ENCODE peak calls at places on chromosomes 7 and 10, in ten cellular contexts. K, Q, S, Y, J, B, D, O, P and X are unnamed samples.

GRCh38 chr10:103560886-103561285 is 67.4 kb downstream of the NEURL1 start:
- DNase-seq in S (no peak), K (no peak), Y (no peak), J (no peak), Q (no peak), P (no peak), B (no peak), D (no peak), O (no peak), X (no peak)

GRCh38 chr7:129482781-129483180 is 19.6 kb upstream of the SMKR1 start:
- DNase-seq in K (no peak), Q (no peak), B (no peak), D (no peak), P (no peak), O (no peak), J (no peak), Y (no peak), S (no peak), X (no peak)

GRCh38 chr10:109067051-109067450 is 856.3 kb downstream of the XPNPEP1 start:
- DNase-seq in J (no peak), P (no peak), K (no peak), D (no peak), Y (no peak), Q (no peak), O (no peak), B (no peak), S (no peak), X (no peak)

GRCh38 chr10:78550716-78551115 is 517.1 kb downstream of the RPS24 start:
- DNase-seq in J (no peak), P (no peak), S (no peak), Y (no peak), O (no peak), Q (no peak), D (no peak), B (no peak), K (no peak), X (no peak)

GRCh38 chr7:47601119-47601880 is 19.4 kb upstream of the TNS3 start:
- DNase-seq in J (peak; percentile 85), K (no peak), Y (no peak), S (no peak), D (no peak), P (peak; percentile 92), B (no peak), Q (peak; percentile 83), O (peak; percentile 70), X (no peak)

GRCh38 chr7:135930565-135931423 is 46.4 kb downstream of the MTPN start:
- DNase-seq in B (no peak), Y (no peak), S (no peak), Q (peak; percentile 72), O (no peak), K (no peak), J (peak; percentile 42), D (no peak), P (peak; percentile 27), X (no peak)

GRCh38 chr10:4266387-4267083 is 481.5 kb upstream of the KLF6 start:
- DNase-seq in S (no peak), Y (no peak), J (no peak), P (no peak), O (no peak), K (no peak), Q (no peak), B (no peak), D (no peak), X (no peak)

GRCh38 chr10:124271671-124272070 is 147.1 kb downstream of the OAT start:
- DNase-seq in O (no peak), Q (peak; percentile 19), P (no peak), S (no peak), Y (no peak), J (no peak), B (no peak), D (no peak), K (no peak), X (no peak)

GRCh38 chr7:111364413-111364812 is 197.9 kb downstream of the IMMP2L start:
- DNase-seq in O (peak; percentile 42), K (no peak), B (no peak), Y (no peak), S (no peak), D (no peak), P (peak; percentile 81), Q (peak; percentile 82), J (peak; percentile 62), X (no peak)

GRCh38 chr7:33399528-33400213 is 270.3 kb downstream of the BBS9 start:
- DNase-seq in P (no peak), O (no peak), Q (no peak), B (no peak), D (no peak), K (no peak), S (no peak), Y (no peak), J (no peak), X (no peak)

GRCh38 chr7:2417981-2418481 is 14.6 kb downstream of the CHST12 start:
- DNase-seq in Q (peak; percentile 6), Y (no peak), P (no peak), O (no peak), S (peak; percentile 56), B (no peak), D (no peak), J (peak; percentile 12), K (peak; percentile 35), X (no peak)

GRCh38 chr7:144473908-144474307 is 70.4 kb upstream of the NOBOX start:
- DNase-seq in K (no peak), Y (no peak), B (no peak), D (no peak), Q (no peak), J (no peak), P (no peak), S (no peak), O (no peak), X (no peak)

GRCh38 chr10:45179716-45180115 is 135.7 kb downstream of the OR13A1 start:
- DNase-seq in P (no peak), D (no peak), Q (no peak), J (no peak), K (no peak), O (no peak), B (no peak), Y (no peak), S (no peak), X (no peak)

GRCh38 chr10:18097524-18097923 is 42.7 kb upstream of the CACNB2 start:
- DNase-seq in B (no peak), S (no peak), K (no peak), P (peak; percentile 48), Q (peak; percentile 11), D (no peak), Y (no peak), O (no peak), J (no peak), X (no peak)

DNA sequence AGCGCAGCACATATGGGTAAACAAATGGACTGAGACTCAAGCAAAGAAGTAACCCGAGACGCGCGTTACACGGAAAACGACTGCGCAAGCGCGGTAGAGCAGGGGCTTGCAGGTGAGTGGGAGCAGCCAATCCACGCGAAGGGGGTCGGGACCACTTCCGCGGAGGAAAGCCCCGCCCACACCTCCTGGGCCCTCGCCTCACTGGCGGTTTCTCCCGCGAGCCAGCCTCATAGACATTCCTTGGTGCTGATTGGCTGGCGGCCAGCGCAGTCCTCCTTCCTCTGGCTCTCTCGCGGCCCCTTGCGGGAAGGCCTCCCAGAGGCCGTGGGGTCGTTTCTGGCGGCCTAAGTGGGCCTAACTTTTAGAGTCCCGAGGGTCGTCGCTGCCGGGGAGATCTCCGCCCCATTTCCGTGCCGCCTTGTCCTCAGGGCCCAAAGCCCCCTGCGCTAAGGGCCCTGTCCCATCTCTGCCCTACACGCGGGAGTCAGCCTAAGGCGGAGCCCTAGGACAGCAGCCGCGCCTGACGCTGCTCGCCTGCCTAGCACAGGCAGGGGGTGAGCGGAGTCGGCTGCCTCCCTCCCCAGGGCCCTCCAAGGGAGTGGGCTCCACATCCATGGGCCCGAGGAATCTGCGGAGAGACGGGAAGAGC is 9.1 kb upstream of the FXYD4 start:
- DNase-seq in Q (peak; percentile 94), S (peak; percentile 99), D (peak; percentile 94), Y (peak; percentile 100), P (peak; percentile 47), K (peak; percentile 97), O (peak; percentile 20), B (peak; percentile 98), J (peak; percentile 15), X (no peak)
- TF ChIP-seq CTCF in Q (peak; percentile 66), S (peak; percentile 24), D (peak; percentile 47), Y (peak; percentile 56), P (peak; percentile 47), K (peak; percentile 59), O (peak; percentile 44), B (peak; percentile 56), J (peak; percentile 44), X (peak; percentile 17)

DNA sequence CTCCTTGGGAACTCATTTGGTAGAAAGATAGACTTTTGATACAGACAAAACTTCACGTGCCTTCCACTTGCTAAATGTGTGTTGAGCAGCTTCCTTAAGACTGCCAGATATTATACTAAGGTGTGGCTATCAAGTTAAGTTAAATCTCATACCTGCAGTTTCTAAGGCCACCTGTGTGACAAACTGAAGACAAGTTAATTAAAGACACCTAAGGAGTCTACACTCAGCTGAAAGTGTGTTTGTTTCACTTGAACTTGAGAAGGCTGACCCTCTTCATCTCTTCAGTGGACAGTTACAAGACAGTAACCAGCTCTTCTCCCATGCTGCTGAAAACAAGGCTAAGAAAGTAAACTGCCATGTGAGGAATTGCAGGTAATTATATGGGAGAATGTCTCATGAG is 124.0 kb downstream of the NPY start:
- DNase-seq in Y (no peak), P (no peak), K (no peak), D (no peak), Q (no peak), S (no peak), J (no peak), B (no peak), O (no peak), X (no peak)
- TF ChIP-seq CTCF in Y (no peak), P (no peak), K (no peak), D (no peak), Q (no peak), S (no peak), J (no peak), B (no peak), O (no peak), X (no peak)

GRCh38 chr7:24548390-24548789 is 24.9 kb upstream of the PALS2 start:
- DNase-seq in Q (no peak), P (no peak), D (no peak), B (no peak), O (no peak), K (no peak), J (no peak), S (no peak), Y (no peak), X (no peak)
- TF ChIP-seq CTCF in Q (no peak), P (no peak), D (no peak), B (no peak), O (no peak), K (no peak), J (no peak), S (no peak), Y (no peak), X (no peak)

DNA sequence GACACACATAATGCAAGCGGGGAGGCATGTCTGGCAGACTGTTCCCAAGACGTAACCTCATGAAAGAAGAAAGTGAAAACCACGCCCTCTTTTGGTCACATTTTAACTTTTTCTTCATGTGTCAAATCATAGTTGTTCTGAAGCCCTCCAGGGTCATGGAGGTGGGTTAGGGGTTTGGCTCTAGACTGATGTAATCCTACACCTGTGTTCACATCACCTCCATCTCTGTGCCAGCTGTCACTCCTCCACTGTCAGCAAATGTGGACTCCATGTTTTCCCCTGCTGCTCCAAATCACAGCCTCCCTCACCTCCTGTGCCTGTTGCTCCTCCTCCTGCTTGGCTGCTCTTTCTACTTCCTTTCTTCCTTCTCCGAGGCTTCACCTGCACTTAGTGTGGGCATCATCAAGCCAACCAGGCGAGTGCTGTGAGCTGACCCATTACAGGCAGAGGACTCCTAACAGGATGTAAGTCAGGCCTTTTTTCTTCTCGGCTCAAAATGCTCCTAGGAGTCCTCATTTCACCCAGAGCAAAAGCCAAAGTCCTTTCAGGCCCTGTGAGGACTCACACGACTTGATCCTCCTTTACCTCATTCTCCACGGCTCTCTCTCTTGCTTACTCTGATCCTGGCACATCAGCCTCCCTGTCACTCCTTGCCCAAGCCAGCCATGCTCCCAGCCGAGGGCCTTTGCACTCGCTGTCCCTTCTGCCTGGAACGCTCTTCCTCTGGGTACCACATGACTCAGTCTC is 66.4 kb upstream of the IFRD1 start:
- DNase-seq in Q (no peak), D (no peak), B (no peak), Y (no peak), S (no peak), P (peak; percentile 45), K (no peak), O (no peak), J (no peak), X (no peak)
- TF ChIP-seq CTCF in Q (no peak), D (no peak), B (no peak), Y (no peak), S (no peak), P (peak; percentile 47), K (peak; percentile 19), O (no peak), J (peak; percentile 25), X (peak; percentile 42)